ENCODE peak calls at places on chromosomes 5 and 9, in nine cellular contexts. M, J, R, L, F, N, H, S and C are unnamed samples.

GRCh38 chr9:112489039-112489546 is 2.5 kb downstream of the KIAA1958 start:
- DNase-seq in S (no peak), R (no peak), J (no peak), H (no peak), F (peak), N (no peak), L (no peak), M (no peak), C (no peak)

GRCh38 chr5:144304683-144305082 is 134.0 kb downstream of the KCTD16 start:
- DNase-seq in S (no peak), L (no peak), M (peak), H (no peak), R (no peak), J (no peak), F (no peak), N (no peak), C (no peak)

GRCh38 chr5:14912206-14912605 is 40.6 kb upstream of the ANKH start:
- DNase-seq in J (no peak), N (no peak), H (no peak), L (no peak), R (no peak), F (no peak), M (no peak), S (no peak), C (no peak)

GRCh38 chr5:372911-373709 is 51.6 kb downstream of the AHRR start:
- DNase-seq in R (peak), J (no peak), F (no peak), S (peak), M (peak), L (no peak), H (no peak), N (peak), C (no peak)

GRCh38 chr5:143946821-143947220 is 134.9 kb downstream of the HMHB1 start:
- DNase-seq in J (no peak), F (no peak), H (no peak), M (no peak), R (no peak), S (no peak), N (no peak), L (no peak), C (no peak)

GRCh38 chr5:130068988-130069387 is 164.7 kb downstream of the CHSY3 start:
- DNase-seq in J (no peak), F (no peak), N (no peak), S (no peak), H (no peak), R (no peak), L (no peak), M (no peak), C (no peak)

GRCh38 chr9:121945849-121946248 is 147.3 kb downstream of the TTLL11 start:
- DNase-seq in H (no peak), L (no peak), R (peak), J (no peak), S (no peak), M (no peak), N (no peak), F (no peak), C (no peak)

GRCh38 chr5:73957397-73958001 is 331.5 kb downstream of the ARHGEF28 start:
- DNase-seq in L (no peak), M (no peak), H (no peak), J (no peak), R (peak), N (no peak), F (no peak), S (no peak), C (no peak)

GRCh38 chr5:126597156-126597555 is 2.1 kb upstream of the ALDH7A1 start:
- DNase-seq in L (no peak), N (no peak), H (no peak), S (no peak), J (no peak), F (no peak), R (peak), M (no peak), C (peak)

GRCh38 chr9:131018621-131019020 is 9.6 kb downstream of the LAMC3 start:
- DNase-seq in R (no peak), F (no peak), H (peak), S (no peak), J (no peak), N (no peak), L (no peak), M (no peak), C (no peak)

GRCh38 chr5:124034963-124035362 is 523.0 kb downstream of the CSNK1G3 start:
- DNase-seq in J (no peak), N (no peak), S (no peak), F (no peak), R (no peak), L (peak), H (no peak), M (peak), C (no peak)

GRCh38 chr5:107010060-107010459 is 660.7 kb downstream of the EFNA5 start:
- DNase-seq in F (no peak), L (no peak), R (no peak), N (no peak), M (no peak), H (no peak), J (no peak), S (no peak), C (no peak)

GRCh38 chr9:132557768-132558167 is 24.6 kb upstream of the BARHL1 start:
- DNase-seq in S (no peak), J (no peak), L (no peak), H (no peak), F (no peak), R (no peak), N (no peak), M (no peak), C (no peak)

GRCh38 chr9:115209601-115210306 is 91.8 kb upstream of the TNC start:
- DNase-seq in L (no peak), J (no peak), N (no peak), H (no peak), F (no peak), S (no peak), M (peak), R (no peak), C (no peak)